ENCODE peak calls at places on chromosomes 3 and 15, in five cellular contexts. W is breast epithelium, D is astrocyte, Z is GM23338, F is fibroblast of the aortic adventitia. V is an unnamed sample.

GRCh38 chr3:157754415-157754814 is 251.2 kb upstream of the VEPH1 start:
- DNase-seq in W (no peak), D (no peak), F (no peak), Z (peak; percentile 38), V (no peak)

GRCh38 chr3:48429416-48430358 is at the start of gene PLXNB1:
- DNase-seq in D (peak; percentile 75), F (peak; percentile 63), Z (peak; percentile 98), W (peak; percentile 76), V (peak; percentile 81)

GRCh38 chr15:22227411-22227810 is 147.1 kb downstream of the OR4M2 start:
- DNase-seq in W (no peak), D (no peak), Z (no peak), F (no peak), V (no peak)

GRCh38 chr15:79682285-79682684 is 214.5 kb downstream of the MTHFS start:
- DNase-seq in F (peak; percentile 88), Z (no peak), D (peak; percentile 82), W (no peak), V (peak; percentile 13)

GRCh38 chr3:105827959-105828358 is 40.9 kb downstream of the CBLB start:
- DNase-seq in W (no peak), Z (peak; percentile 54), D (peak; percentile 89), F (peak; percentile 83), V (peak; percentile 78)

GRCh38 chr3:177041021-177041729 is 156.1 kb downstream of the TBL1XR1 start:
- DNase-seq in W (no peak), D (peak; percentile 39), F (peak; percentile 71), Z (no peak), V (no peak)

GRCh38 chr15:36430280-36430679 is 149.1 kb upstream of the CDIN1 start:
- DNase-seq in W (no peak), Z (no peak), D (no peak), F (no peak), V (no peak)

GRCh38 chr3:125374996-125375941 is at the start of gene ZNF148:
- DNase-seq in F (peak; percentile 86), Z (peak; percentile 92), W (peak; percentile 89), D (peak; percentile 79), V (peak; percentile 52)

GRCh38 chr3:54660599-54661210 is 267.2 kb downstream of the LRTM1 start:
- DNase-seq in Z (no peak), W (no peak), D (no peak), F (peak; percentile 10), V (no peak)

GRCh38 chr15:71730277-71731144 is 79.8 kb upstream of the NR2E3 start:
- DNase-seq in Z (peak; percentile 80), D (peak; percentile 48), F (peak; percentile 86), W (no peak), V (peak; percentile 39)

GRCh38 chr3:105359098-105359762 is 7.5 kb upstream of the ALCAM start:
- DNase-seq in F (peak; percentile 89), D (peak; percentile 88), Z (no peak), W (no peak), V (no peak)

GRCh38 chr3:48820626-48821324 is 26.9 kb downstream of the PRKAR2A start:
- DNase-seq in F (peak; percentile 96), W (no peak), D (peak; percentile 73), Z (no peak), V (no peak)

GRCh38 chr15:70236306-70237103 is 138.8 kb upstream of the TLE3 start:
- DNase-seq in D (peak; percentile 84), F (peak; percentile 16), W (no peak), Z (no peak), V (no peak)

GRCh38 chr3:140736863-140737460 is 59.1 kb downstream of the TRIM42 start:
- DNase-seq in Z (peak; percentile 77), D (peak; percentile 10), F (peak; percentile 55), W (no peak), V (peak; percentile 15)

GRCh38 chr3:117886147-117886546 is 1148.5 kb downstream of the IGSF11 start:
- DNase-seq in W (no peak), F (peak; percentile 13), D (no peak), Z (no peak), V (no peak)

GRCh38 chr3:32469151-32469874 is 33.3 kb downstream of the CMTM6 start:
- DNase-seq in Z (no peak), F (no peak), W (no peak), D (no peak), V (no peak)

GRCh38 chr15:31473384-31474058 is 146.9 kb downstream of the KLF13 start:
- DNase-seq in W (no peak), Z (no peak), F (no peak), D (no peak), V (no peak)

GRCh38 chr3:100954990-100955389 is 38.2 kb downstream of the ABI3BP start:
- DNase-seq in W (no peak), F (peak; percentile 96), D (peak; percentile 92), Z (no peak), V (peak; percentile 28)

GRCh38 chr3:159416854-159417253 is 571.8 kb upstream of the IL12A start:
- DNase-seq in W (no peak), Z (no peak), F (peak; percentile 42), D (peak; percentile 91), V (no peak)

GRCh38 chr3:123123716-123124616 is 57.1 kb downstream of the PDIA5 start:
- DNase-seq in F (no peak), D (no peak), Z (no peak), W (no peak), V (no peak)

GRCh38 chr3:48694610-48695051 is 8.9 kb upstream of the NCKIPSD start:
- DNase-seq in W (peak; percentile 65), F (peak; percentile 91), D (peak; percentile 82), Z (no peak), V (peak; percentile 59)

GRCh38 chr3:113084777-113085176 is 94.0 kb downstream of the GTPBP8 start:
- DNase-seq in D (peak; percentile 97), W (no peak), Z (no peak), F (peak; percentile 93), V (peak; percentile 12)

GRCh38 chr3:37174532-37175126 is at the start of gene LRRFIP2:
- DNase-seq in D (peak; percentile 87), F (peak; percentile 78), W (no peak), Z (no peak), V (no peak)

GRCh38 chr15:60476713-60477112 is 2.2 kb downstream of the ICE2 start:
- DNase-seq in F (peak; percentile 40), D (peak; percentile 75), W (no peak), Z (no peak), V (no peak)

GRCh38 chr3:81760924-81761903 is at the start of gene GBE1:
- DNase-seq in F (peak; percentile 97), D (peak; percentile 86), W (peak; percentile 87), Z (peak; percentile 92), V (peak; percentile 81)
- H3K4me3 ChIP-seq in F (peak within 1 kb of the TSS; percentile 79), D (peak within 1 kb of the TSS; percentile 82), W (peak within 1 kb of the TSS; percentile 70), Z (peak within 1 kb of the TSS; percentile 92), V (peak within 1 kb of the TSS; percentile 77)

DNA sequence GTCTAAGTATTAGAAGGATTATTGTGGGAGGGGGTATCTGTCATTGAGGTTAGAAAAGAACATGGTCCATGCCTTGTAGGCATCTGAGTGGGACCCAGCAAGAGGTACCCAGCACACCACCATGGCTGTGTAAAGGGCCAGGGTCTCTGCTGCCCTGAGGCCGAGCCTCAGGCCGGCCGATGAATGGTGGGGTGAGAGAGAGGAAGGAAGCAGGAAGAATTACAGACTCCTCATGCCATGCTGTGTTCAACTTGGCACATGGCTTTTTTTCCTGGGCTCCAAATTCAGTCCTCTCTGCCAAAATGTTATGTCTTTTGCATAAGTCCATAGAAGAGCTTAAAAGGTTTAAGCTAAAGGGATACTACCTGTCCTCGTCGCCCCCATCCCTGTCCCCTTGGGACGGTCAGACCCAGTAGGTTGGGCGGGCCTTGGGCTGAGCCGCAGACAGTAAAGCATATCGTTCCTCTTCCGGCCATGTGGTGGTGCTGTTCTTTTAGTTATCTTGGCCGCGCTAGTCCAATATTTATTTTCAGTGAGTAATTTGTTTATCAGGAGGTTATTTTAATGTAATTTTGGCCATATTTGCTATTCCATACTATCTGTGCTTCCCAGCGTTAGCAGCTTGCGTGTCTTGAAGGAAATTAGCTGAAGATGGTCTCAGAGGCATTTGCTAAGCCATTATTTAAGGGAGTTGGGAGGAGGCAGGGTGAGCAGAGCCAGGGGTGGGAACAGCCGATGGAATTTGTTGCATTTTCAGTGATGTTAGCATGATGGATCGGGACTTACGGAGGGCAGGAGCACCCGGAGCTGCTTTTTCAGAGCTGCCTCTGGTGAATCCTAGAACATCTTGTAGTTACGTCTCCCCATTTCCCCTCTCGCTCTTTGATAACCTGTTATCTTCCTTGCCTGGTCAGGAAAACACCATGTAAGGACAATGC is 152.5 kb downstream of the AGBL1 start:
- DNase-seq in D (peak; percentile 25), F (peak; percentile 42), Z (peak; percentile 83), W (no peak), V (no peak)
- TF ChIP-seq CTCF in D (peak; percentile 60), F (peak; percentile 51), Z (peak; percentile 91), W (no peak), V (peak; percentile 48)

GRCh38 chr3:23949784-23950183 is 4.7 kb downstream of the NR1D2 start:
- DNase-seq in W (no peak), F (no peak), Z (no peak), D (no peak), V (no peak)

GRCh38 chr3:23954144-23954543 is 9.1 kb downstream of the NR1D2 start:
- DNase-seq in D (no peak), W (no peak), Z (no peak), F (no peak), V (no peak)

GRCh38 chr3:23950303-23950702 is 5.2 kb downstream of the NR1D2 start:
- DNase-seq in F (no peak), D (no peak), Z (no peak), W (no peak), V (no peak)

GRCh38 chr3:23953523-23953922 is 8.4 kb downstream of the NR1D2 start:
- DNase-seq in F (peak; percentile 40), D (no peak), W (no peak), Z (no peak), V (no peak)

DNA sequence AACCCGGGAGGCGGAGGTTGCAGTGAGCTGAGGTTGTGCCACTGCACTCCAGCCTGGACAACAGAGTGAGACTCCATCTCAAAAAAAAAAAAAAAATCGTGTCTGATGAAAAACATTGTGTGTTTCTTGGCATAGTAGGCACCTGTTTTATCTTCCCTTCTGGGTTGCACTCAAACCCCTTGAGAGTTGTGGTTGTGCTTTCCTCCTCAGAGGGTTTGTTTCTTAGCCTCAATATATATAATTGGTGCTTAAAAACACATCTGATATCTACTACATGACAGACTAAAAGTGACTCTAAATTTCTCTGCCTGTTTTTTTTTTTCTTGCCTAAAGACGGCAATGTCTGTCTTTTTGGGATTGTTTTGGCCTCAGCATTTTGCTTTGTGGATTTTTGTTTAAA is 7.6 kb downstream of the NR1D2 start:
- DNase-seq in W (no peak), Z (no peak), D (no peak), F (peak; percentile 69), V (no peak)
- H3K4me3 ChIP-seq in W (no peak overlapping the region), Z (no peak overlapping the region), D (no peak overlapping the region), F (no peak overlapping the region), V (no peak overlapping the region)

DNA sequence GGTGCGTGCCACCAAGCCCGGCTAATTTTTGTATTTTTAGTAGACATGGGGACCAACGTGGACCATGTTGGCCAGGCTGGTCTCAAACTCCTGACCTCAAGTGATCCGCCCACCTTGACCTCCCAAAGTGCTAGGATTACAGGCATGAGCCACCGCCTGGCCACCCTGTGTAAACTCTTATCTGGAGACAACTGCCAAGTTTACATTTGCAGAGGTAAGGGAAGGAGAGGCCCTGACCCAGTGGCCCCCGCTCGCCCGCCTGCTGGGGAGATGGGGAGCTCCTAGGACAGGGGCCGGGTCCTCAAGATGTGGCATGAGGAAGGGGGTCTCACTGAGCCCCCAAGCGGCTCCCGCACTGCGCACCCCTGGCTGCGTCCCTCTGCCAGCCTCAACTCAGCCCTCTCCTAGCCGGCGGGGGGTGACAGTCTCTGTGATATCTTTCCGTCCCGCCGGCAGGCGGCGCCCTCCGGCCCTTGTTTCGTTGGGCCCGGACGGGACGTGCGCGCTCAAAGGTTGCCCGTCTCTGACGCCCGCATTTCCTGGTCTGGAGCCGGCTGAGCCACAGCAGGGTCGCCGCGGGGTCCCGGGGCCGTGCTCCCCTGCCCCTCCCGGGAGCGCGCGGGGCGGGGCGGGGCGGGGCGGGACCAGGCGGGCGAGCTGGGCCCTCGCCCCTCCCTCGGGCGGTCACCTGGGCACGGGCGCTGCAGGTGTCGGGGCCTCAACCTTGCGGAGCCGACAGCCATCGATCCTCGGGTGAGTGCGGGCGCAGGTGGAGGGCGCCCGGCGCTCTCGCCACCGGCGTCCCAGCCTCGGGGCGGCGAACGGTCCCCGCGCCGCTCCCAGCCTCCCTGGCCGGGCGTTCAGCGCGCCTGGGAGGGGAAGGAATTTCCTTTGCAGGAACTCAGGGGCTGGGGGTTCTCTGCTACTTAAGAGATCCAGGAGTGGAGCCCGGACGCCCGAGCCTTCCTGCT is at the start of gene GPR160:
- DNase-seq in Z (peak; percentile 94), F (peak; percentile 15), W (peak; percentile 85), D (no peak), V (no peak)
- TF ChIP-seq CTCF in Z (peak; percentile 73), F (peak; percentile 60), W (peak; percentile 20), D (peak; percentile 30), V (peak; percentile 74)